ENCODE peak calls at places on chromosomes 11 and 22, in seven cellular contexts. V, F, B, A, Y, C and O are unnamed samples.

GRCh38 chr22:50209893-50210292 is 9.1 kb downstream of the SELENOO start:
- DNase-seq in V (peak), F (no peak), B (no peak), A (no peak), Y (peak), C (peak), O (peak)

GRCh38 chr11:3227568-3228444 is 4.4 kb downstream of the MRGPRE start:
- DNase-seq in V (no peak), F (no peak), B (peak), A (no peak), Y (no peak), C (peak), O (no peak)

GRCh38 chr11:975824-976223 is 50.2 kb downstream of the AP2A2 start:
- DNase-seq in V (no peak), F (no peak), B (no peak), A (no peak), Y (no peak), C (no peak), O (no peak)

GRCh38 chr11:37110383-37110782 is 512.3 kb upstream of the RAG2 start:
- DNase-seq in V (no peak), F (no peak), B (no peak), A (no peak), Y (no peak), C (no peak), O (no peak)

GRCh38 chr11:113615773-113616172 is 90.3 kb downstream of the TMPRSS5 start:
- DNase-seq in V (no peak), F (no peak), B (no peak), A (no peak), Y (no peak), C (no peak), O (no peak)

GRCh38 chr11:14357843-14358728 is 897 bp downstream of the RRAS2 start:
- DNase-seq in V (peak), F (peak), B (peak), A (no peak), Y (no peak), C (peak), O (no peak)

GRCh38 chr11:69916806-69917387 is 97.7 kb upstream of the FGF3 start:
- DNase-seq in V (no peak), F (no peak), B (no peak), A (no peak), Y (no peak), C (no peak), O (no peak)

GRCh38 chr22:49869091-49869830 is 15.6 kb downstream of the ZBED4 start:
- DNase-seq in V (no peak), F (no peak), B (no peak), A (no peak), Y (no peak), C (no peak), O (no peak)

GRCh38 chr11:134524201-134524600 is 112.2 kb upstream of the B3GAT1 start:
- DNase-seq in V (no peak), F (no peak), B (no peak), A (no peak), Y (no peak), C (peak), O (no peak)

GRCh38 chr11:20808328-20808727 is 138.9 kb downstream of the NELL1 start:
- DNase-seq in V (no peak), F (no peak), B (no peak), A (no peak), Y (no peak), C (no peak), O (no peak)

GRCh38 chr11:18243783-18244362 is 4.6 kb downstream of the SAA2 start:
- DNase-seq in V (peak), F (no peak), B (no peak), A (peak), Y (peak), C (no peak), O (no peak)

GRCh38 chr11:128667873-128668272 is 26.0 kb upstream of the FLI1 start:
- DNase-seq in V (no peak), F (no peak), B (no peak), A (no peak), Y (no peak), C (no peak), O (no peak)

GRCh38 chr11:28448186-28448585 is 340.0 kb downstream of the METTL15 start:
- DNase-seq in V (no peak), F (no peak), B (no peak), A (no peak), Y (no peak), C (no peak), O (no peak)

GRCh38 chr11:61650781-61651571 is 29.2 kb upstream of the DAGLA start:
- DNase-seq in V (no peak), F (no peak), B (no peak), A (no peak), Y (no peak), C (no peak), O (no peak)

GRCh38 chr11:75145972-75146519 is 4.9 kb upstream of the SLCO2B1 start:
- DNase-seq in V (no peak), F (no peak), B (no peak), A (no peak), Y (no peak), C (no peak), O (no peak)

GRCh38 chr11:128759597-128759996 is 65.7 kb downstream of the FLI1 start:
- DNase-seq in V (no peak), F (no peak), B (no peak), A (no peak), Y (no peak), C (no peak), O (no peak)

GRCh38 chr22:36365020-36365411 is 22.8 kb downstream of the MYH9 start:
- DNase-seq in V (peak), F (peak), B (no peak), A (no peak), Y (no peak), C (peak), O (no peak)

DNA sequence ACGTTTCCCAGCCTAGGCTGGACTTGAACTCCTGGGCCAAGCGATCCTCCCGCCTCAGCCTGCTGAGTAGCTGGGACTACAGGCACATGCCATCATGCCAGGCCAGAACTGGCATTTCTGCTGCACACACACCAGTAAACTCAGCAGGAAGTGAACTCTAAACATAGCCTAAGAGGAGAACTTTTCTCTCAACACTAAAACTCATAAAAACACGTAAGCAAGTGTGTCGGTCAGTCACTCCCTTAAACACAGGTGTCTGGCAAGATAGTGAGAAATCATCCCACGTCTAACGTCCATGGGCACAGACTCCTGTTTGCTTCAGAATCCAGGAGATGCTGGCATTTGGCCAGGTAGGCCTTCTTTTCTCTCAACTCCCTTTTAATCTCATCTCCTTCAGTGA is 104.8 kb downstream of the RPL27A start:
- DNase-seq in V (no peak), F (no peak), B (no peak), A (no peak), Y (no peak), C (no peak), O (no peak)
- H3K27ac ChIP-seq in V (no peak), F (peak), B (no peak), A (no peak), Y (no peak), C (no peak), O (no peak)

GRCh38 chr11:71284525-71285092 is 32.2 kb upstream of the SHANK2 start:
- DNase-seq in V (no peak), F (no peak), B (no peak), A (no peak), Y (no peak), C (no peak), O (peak)
- H3K27ac ChIP-seq in V (no peak), F (no peak), B (no peak), A (no peak), Y (no peak), C (peak), O (no peak)

GRCh38 chr11:109511598-109511997 is 89.6 kb downstream of the C11orf87 start:
- DNase-seq in V (no peak), F (no peak), B (no peak), A (no peak), Y (no peak), C (no peak), O (no peak)
- H3K27ac ChIP-seq in V (no peak), F (no peak), B (no peak), A (no peak), Y (no peak), C (no peak), O (no peak)

DNA sequence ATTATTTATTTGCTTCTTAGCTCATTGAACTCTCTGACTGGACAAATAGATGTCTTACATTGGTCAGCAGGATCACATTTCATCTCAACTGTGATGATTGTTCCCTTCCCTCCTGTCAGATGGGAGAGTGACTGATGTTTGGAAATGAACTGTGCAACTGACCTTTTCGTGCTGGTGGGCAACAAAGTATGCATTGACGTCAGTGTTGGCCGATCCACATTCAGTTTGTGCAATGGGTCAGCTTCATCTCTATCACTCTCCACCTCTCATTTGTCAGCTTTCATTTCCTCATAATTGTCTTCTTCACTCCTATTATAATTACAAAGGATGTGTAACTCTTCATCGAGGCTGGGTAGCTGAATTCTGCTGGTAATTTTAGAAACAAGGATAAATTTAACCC is 71.3 kb downstream of the PPP2R1B start:
- DNase-seq in V (no peak), F (no peak), B (no peak), A (no peak), Y (peak), C (no peak), O (no peak)
- H3K27ac ChIP-seq in V (no peak), F (no peak), B (peak), A (no peak), Y (peak), C (no peak), O (no peak)

GRCh38 chr11:65417221-65417701 is 5.3 kb upstream of the NEAT1 start:
- DNase-seq in V (no peak), F (peak), B (peak), A (no peak), Y (peak), C (peak), O (no peak)

GRCh38 chr11:65418431-65418680 is 4.2 kb upstream of the NEAT1 start:
- DNase-seq in V (no peak), F (peak), B (no peak), A (no peak), Y (no peak), C (no peak), O (no peak)

GRCh38 chr11:65416341-65417185 is 6.0 kb upstream of the NEAT1 start:
- DNase-seq in V (peak), F (peak), B (peak), A (no peak), Y (peak), C (peak), O (peak)

GRCh38 chr11:65418681-65419459 is 3.7 kb upstream of the NEAT1 start:
- DNase-seq in V (peak), F (peak), B (peak), A (peak), Y (peak), C (peak), O (peak)

DNA sequence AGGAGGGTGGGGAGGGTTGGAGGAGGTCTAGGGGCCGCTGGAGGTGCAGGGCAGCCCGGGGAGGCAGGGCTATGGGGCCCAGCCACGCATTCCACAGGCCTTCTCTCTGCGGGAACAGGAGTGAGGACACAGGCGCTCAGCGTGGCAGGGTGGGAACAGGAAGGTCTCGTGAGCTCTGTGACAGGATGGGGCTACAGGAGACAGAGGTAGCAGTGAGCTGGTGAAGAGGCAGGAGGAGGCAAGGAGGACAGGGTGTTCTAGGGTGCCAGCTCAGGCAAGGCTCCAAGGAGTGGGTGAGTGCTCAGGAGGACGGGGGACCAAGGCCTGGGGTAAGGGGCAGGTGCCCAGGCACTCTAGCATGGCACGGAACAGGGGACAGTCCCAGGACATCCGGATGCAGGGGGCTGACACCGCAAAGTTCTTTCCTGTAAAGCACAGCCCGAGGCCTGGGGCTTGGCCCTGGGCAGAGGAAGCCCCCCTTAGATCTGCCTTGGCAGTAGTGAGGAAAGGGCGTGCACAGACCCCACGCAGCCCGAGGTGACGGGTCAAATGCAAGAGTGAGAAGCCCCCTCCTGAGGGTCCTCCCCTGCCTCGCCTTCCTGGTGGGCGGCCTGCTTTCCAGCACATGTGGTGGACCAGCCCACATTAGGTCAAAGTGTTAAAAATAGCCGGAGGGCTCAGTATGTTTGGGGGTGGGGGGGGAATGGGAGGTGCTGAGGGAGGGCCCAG is 4.7 kb upstream of the NEAT1 start:
- DNase-seq in V (peak), F (peak), B (peak), A (no peak), Y (peak), C (peak), O (no peak)
- H3K27ac ChIP-seq in V (peak), F (peak), B (peak), A (peak), Y (peak), C (peak), O (peak)